ENCODE peak calls at places on chromosomes 4 and X, in four cellular contexts. L is GM12878, N is HL-60, C is K562. G is an unnamed sample.

GRCh38 chr4:160318567-160319220 is 1215.8 kb downstream of the RAPGEF2 start:
- DNase-seq in L (no peak), N (no peak), C (no peak), G (no peak)

GRCh38 chr4:1795304-1796195 is 2.5 kb downstream of the FGFR3 start:
- DNase-seq in L (no peak), N (no peak), C (peak), G (no peak)

GRCh38 chr4:8198906-8199593 is at the start of gene SH3TC1:
- DNase-seq in L (peak), N (peak), C (peak), G (peak)

GRCh38 chr4:7041851-7042696 is 1.1 kb upstream of the TADA2B start:
- DNase-seq in L (no peak), N (peak), C (peak), G (peak)

GRCh38 chr4:132123870-132124623 is 1025.0 kb upstream of the PCDH10 start:
- DNase-seq in L (peak), N (no peak), C (peak), G (no peak)

GRCh38 chrX:139126493-139126892 is 404.0 kb upstream of the F9 start:
- DNase-seq in L (no peak), N (peak), C (peak), G (peak)

GRCh38 chr4:112813790-112814189 is 176.8 kb downstream of the LARP7 start:
- DNase-seq in L (peak), N (no peak), C (no peak), G (no peak)

GRCh38 chr4:158666892-158667291 is 4.8 kb downstream of the C4orf46 start:
- DNase-seq in L (no peak), N (no peak), C (no peak), G (no peak)

GRCh38 chr4:2596153-2596552 is 59.7 kb downstream of the FAM193A start:
- DNase-seq in L (no peak), N (no peak), C (no peak), G (no peak)

GRCh38 chr4:63211377-63211776 is 1197.9 kb downstream of the TECRL start:
- DNase-seq in L (no peak), N (no peak), C (no peak), G (no peak)

GRCh38 chrX:31319586-31319985 is 247.7 kb upstream of the FTHL17 start:
- DNase-seq in L (no peak), N (no peak), C (no peak), G (no peak)

GRCh38 chrX:104187931-104188330 is 21.7 kb downstream of the FAM199X start:
- DNase-seq in L (no peak), N (no peak), C (no peak), G (no peak)

GRCh38 chrX:145821291-145821897 is 3.8 kb downstream of the SLITRK2 start:
- DNase-seq in L (no peak), N (no peak), C (no peak), G (no peak)

GRCh38 chr4:185916683-185917082 is 104.7 kb upstream of the SORBS2 start:
- DNase-seq in L (no peak), N (no peak), C (no peak), G (no peak)

GRCh38 chr4:165761968-165762367 is 111.1 kb upstream of the TLL1 start:
- DNase-seq in L (no peak), N (no peak), C (no peak), G (no peak)

GRCh38 chrX:153595387-153595786 is 3.6 kb downstream of the CCNQ start:
- DNase-seq in L (no peak), N (no peak), C (no peak), G (no peak)

GRCh38 chr4:158513246-158513645 is 8.4 kb upstream of the RXFP1 start:
- DNase-seq in L (no peak), N (peak), C (no peak), G (no peak)

GRCh38 chr4:36285784-36286480 is 4.5 kb downstream of the DTHD1 start:
- DNase-seq in L (peak), N (peak), C (no peak), G (peak)
- TF ChIP-seq SPI1 in L (peak), N (peak), C (no peak), G (peak)

DNA sequence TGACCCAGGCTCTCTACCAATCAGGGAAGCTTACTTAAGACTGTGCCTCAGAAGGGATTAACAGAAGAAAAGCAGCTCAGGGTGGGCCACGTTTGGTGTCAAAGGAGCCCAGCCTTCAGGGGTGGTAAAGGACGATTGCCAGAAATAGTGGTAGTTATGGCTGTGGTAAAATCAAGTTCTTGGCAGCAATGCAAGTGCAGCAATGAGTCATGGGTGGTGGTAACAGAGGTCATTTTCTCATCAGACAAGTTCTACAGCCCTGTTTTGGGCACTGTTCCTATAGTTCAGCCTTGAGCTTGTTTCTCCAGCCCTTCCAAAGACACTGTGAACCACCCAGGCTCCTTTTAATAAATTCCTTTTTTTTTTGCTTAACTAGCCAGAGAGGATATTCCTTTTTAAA is 120.3 kb downstream of the EFHC2 start:
- DNase-seq in L (no peak), N (no peak), C (no peak), G (no peak)
- TF ChIP-seq SPI1 in L (no peak), N (no peak), C (no peak), G (no peak)

GRCh38 chr4:43999669-44000068 is 448.9 kb downstream of the KCTD8 start:
- DNase-seq in L (no peak), N (no peak), C (no peak), G (no peak)

DNA sequence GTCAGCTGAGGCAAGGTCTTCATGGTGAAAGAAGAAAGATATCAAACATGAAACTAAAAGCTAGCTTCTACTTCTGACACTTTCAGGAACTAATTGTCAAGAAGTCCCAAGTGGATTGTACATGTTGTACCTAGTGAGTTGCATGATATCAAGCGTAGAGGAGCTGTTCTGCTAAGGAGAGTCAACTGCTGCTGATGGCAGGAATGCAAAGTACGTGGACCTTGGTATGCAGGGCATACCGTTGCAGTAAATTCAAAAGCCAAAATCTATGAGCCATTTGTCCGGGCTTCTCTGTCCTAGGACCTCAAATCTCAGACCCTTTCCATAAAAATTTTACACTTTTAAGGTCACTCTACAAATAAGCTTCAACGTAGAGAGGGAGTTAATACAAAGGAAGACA is 446.2 kb downstream of the KCTD8 start:
- DNase-seq in L (no peak), N (no peak), C (no peak), G (no peak)
- TF ChIP-seq SPI1 in L (no peak), N (no peak), C (no peak), G (no peak)

DNA sequence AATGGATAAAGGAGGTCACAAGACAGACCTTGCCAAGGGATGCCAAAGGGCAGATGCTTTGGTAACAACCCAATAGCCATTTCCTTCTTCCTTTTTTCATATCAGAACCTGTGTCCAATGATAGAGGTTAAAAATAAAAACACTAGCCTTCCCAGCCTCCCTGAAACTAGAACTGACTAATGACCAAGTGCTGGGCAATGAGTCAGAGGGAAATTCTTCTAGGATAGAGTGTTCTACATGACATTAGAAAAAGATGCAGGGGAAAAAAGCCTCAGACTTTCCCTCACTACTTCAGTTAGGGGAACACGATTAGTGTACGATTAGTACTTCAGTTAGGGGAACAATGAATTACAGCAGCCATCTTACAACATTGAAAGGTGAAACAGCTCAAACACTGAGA is 29.3 kb upstream of the FAM47C start:
- DNase-seq in L (no peak), N (no peak), C (no peak), G (no peak)
- TF ChIP-seq SPI1 in L (no peak), N (no peak), C (no peak), G (no peak)

DNA sequence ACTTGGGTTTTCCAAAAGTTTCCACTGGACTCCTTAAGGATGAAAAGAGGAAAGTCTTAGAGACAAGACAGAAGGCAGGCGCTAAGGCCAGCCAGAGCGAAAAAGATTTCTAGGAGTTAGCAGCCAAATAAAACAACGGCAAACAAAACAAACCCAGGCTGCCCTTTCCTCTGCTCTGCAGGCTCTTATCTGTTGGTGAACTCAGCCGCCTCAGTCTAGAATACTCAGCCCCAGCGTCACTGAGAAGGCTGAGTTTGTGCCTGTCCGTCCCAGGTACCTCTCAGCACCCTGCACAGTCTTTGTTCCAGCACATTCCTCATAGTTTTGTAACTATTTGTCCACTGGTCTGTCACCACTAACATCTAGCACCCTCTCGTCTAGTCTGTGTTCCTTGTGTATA is 75.6 kb upstream of the FAM9C start:
- DNase-seq in L (no peak), N (no peak), C (peak), G (no peak)
- TF ChIP-seq SPI1 in L (no peak), N (no peak), C (no peak), G (no peak)

GRCh38 chr4:141768954-141769353 is 132.6 kb downstream of the IL15 start:
- DNase-seq in L (no peak), N (no peak), C (no peak), G (no peak)
- TF ChIP-seq SPI1 in L (no peak), N (no peak), C (no peak), G (no peak)

DNA sequence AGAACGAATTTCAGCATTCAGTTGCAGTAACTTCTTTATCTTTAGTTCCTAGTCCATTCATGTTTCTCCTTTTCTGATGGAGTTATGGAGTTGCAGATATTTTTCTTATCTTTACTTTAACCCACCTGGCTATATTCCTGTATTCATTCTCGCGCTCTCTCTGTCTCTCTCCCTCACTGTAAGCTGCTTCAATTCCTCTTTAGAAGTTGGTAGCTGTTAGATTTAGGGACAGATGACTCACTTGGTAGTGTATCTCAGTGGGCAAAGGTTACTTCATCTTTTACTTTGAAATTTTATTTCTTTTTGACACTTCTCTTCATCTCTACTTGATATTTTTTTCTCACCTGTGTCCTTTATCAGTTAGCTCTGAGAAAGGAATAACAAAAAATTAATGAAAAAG is 49.6 kb upstream of the BRS3 start:
- DNase-seq in L (no peak), N (no peak), C (no peak), G (no peak)
- TF ChIP-seq SPI1 in L (no peak), N (no peak), C (no peak), G (no peak)

GRCh38 chrX:111492085-111492484 is 19.4 kb upstream of the SERTM2 start:
- DNase-seq in L (no peak), N (no peak), C (no peak), G (no peak)

DNA sequence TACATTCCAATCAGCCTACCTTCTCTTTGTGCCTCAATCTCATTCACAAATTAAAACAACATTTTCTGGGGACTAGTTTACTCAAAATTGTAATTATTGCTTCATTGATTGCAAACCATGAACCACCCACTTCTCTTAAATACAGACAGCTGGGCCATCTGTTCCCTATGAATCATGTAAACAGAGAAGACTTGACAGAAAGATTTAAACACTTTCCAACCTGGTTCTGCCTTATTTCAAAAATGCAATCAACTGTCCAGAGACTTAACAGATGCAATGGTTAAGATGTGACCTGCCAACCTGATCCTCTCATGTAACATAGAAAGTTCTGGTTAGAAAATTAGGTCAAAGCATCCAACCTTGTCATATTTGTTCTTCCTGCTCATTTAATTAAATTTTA is 20.8 kb upstream of the SERTM2 start:
- DNase-seq in L (no peak), N (no peak), C (no peak), G (no peak)
- TF ChIP-seq SPI1 in L (no peak), N (no peak), C (no peak), G (no peak)

GRCh38 chr4:41359069-41359769 is 102.5 kb downstream of the UCHL1 start:
- DNase-seq in L (no peak), N (no peak), C (no peak), G (no peak)

GRCh38 chr4:41361831-41362646 is 105.3 kb downstream of the UCHL1 start:
- DNase-seq in L (no peak), N (no peak), C (no peak), G (no peak)

GRCh38 chr4:41360911-41361830 is 104.4 kb downstream of the UCHL1 start:
- DNase-seq in L (no peak), N (no peak), C (no peak), G (no peak)

GRCh38 chr4:41359836-41360213 is 103.1 kb downstream of the UCHL1 start:
- DNase-seq in L (no peak), N (no peak), C (no peak), G (no peak)

DNA sequence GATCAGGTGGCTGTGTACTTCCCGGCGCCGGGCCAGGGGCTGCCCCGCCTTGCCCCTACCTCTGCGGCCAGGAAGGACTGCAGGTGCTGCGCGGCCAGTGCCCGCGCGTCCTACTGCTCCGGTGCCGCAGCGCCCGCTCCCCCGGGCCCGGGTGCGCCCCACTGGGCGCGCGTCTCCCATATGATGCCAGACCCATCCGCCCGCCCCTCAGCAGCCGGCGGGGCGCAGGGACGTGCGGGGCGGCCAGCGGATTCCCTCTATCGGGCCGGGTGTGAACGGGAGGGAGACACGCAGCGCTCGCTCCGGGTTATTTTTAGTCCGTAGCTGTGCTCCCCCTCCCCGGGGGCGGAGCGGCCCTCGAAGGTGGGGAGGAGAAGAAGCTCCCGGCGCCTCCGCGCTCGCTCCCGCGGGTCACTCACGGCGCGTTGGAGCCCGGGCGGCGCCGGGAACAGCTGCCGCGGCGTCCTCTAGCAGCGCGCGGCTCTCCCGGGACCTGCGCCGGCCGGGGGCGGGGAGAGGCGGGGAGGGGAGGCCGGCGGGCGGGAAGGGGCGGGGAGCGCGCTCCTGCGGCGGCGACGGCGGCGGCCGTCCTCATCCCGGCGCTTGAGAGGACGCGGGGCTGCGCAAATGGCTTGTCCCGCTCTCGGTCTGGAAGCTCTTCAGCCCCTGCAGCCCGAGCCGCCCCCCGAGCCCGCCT is 103.6 kb downstream of the UCHL1 start:
- DNase-seq in L (no peak), N (no peak), C (peak), G (no peak)
- TF ChIP-seq SPI1 in L (no peak), N (no peak), C (no peak), G (no peak)

G was measured in GM12891.